ENCODE peak calls at places on chromosomes 11 and 22, in four cellular contexts. G is Right ventricle myocardium superior; B is stimulated activated CD8-positive, alpha-beta memory T cell treated with anti-CD3 and anti-CD28 coated beads, Interleukin-12 subunit alpha, Interleukin-12 subunit beta, amount 100 ng/mL, for 1 hour; S is NCI-H2081. F is an unnamed sample.

GRCh38 chr11:2204361-2205213 is 33.0 kb upstream of the TH start:
- DNase-seq in B (no peak), S (no peak), G (peak; percentile 20), F (no peak)

GRCh38 chr11:70811483-70811882 is 413.2 kb downstream of the CTTN start:
- DNase-seq in G (no peak), B (no peak), S (no peak), F (no peak)

GRCh38 chr22:46596819-46597218 is 23.4 kb upstream of the GRAMD4 start:
- DNase-seq in G (no peak), S (no peak), B (no peak), F (no peak)

GRCh38 chr11:69157156-69157821 is 1.6 kb downstream of the SMIM38 start:
- DNase-seq in B (no peak), S (no peak), G (peak; percentile 74), F (no peak)

GRCh38 chr11:68309621-68310185 is 2.7 kb upstream of the LRP5 start:
- DNase-seq in G (no peak), S (no peak), B (no peak), F (no peak)

GRCh38 chr11:80197155-80197554 is 756.3 kb upstream of the TENM4 start:
- DNase-seq in G (no peak), B (no peak), S (no peak), F (no peak)

GRCh38 chr11:75275581-75275980 is 35.0 kb downstream of the TPBGL start:
- DNase-seq in S (no peak), B (peak; percentile 65), G (peak; percentile 77), F (no peak)

GRCh38 chr11:102410382-102410784 is 42.2 kb downstream of the TMEM123 start:
- DNase-seq in G (no peak), B (no peak), S (no peak), F (no peak)

GRCh38 chr11:116312560-116313340 is 460.0 kb downstream of the BUD13 start:
- DNase-seq in S (peak; percentile 88), G (peak; percentile 90), B (no peak), F (no peak)

GRCh38 chr11:6321961-6322362 is 1.7 kb upstream of the CAVIN3 start:
- DNase-seq in S (peak; percentile 34), B (no peak), G (no peak), F (no peak)

GRCh38 chr11:108871152-108871551 is 206.3 kb downstream of the DDX10 start:
- DNase-seq in G (no peak), B (no peak), S (peak; percentile 30), F (no peak)

GRCh38 chr11:73359930-73360742 is 16.1 kb upstream of the RELT start:
- DNase-seq in G (no peak), B (no peak), S (no peak), F (no peak)

GRCh38 chr11:76238551-76238950 is 32.2 kb upstream of the WNT11 start:
- DNase-seq in B (no peak), S (no peak), G (peak; percentile 20), F (no peak)

GRCh38 chr22:48477031-48477721 is 1350.5 kb downstream of the BRD1 start:
- DNase-seq in S (no peak), B (no peak), G (peak; percentile 80), F (no peak)

GRCh38 chr11:106222626-106223025 is 145.2 kb downstream of the AASDHPPT start:
- DNase-seq in G (no peak), S (no peak), B (no peak), F (no peak)

GRCh38 chr11:64222651-64223000 is 3.4 kb downstream of the TRPT1 start:
- DNase-seq in S (no peak), B (no peak), G (no peak), F (no peak)

GRCh38 chr22:44023404-44024287 is 456 bp upstream of the PARVB start:
- DNase-seq in B (no peak), S (no peak), G (peak; percentile 82), F (no peak)

GRCh38 chr11:131897247-131897646 is 526.8 kb downstream of the NTM start:
- DNase-seq in G (no peak), S (no peak), B (no peak), F (no peak)

GRCh38 chr11:73292481-73292880 is 15.6 kb upstream of the ARHGEF17 start:
- DNase-seq in S (no peak), B (no peak), G (no peak), F (no peak)

GRCh38 chr11:66324626-66325025 is 7.8 kb upstream of the CD248 start:
- DNase-seq in S (no peak), B (no peak), G (peak; percentile 46), F (no peak)

GRCh38 chr11:11157201-11157600 is 195.8 kb downstream of the CSNK2A3 start:
- DNase-seq in G (peak; percentile 45), B (peak; percentile 32), S (no peak), F (no peak)

GRCh38 chr22:30325724-30326703 is 727 bp downstream of the TBC1D10A start:
- DNase-seq in G (peak; percentile 57), B (no peak), S (no peak), F (no peak)

GRCh38 chr22:43891360-43892182 is at the start of gene PNPLA5:
- DNase-seq in G (no peak), S (no peak), B (no peak), F (no peak)

GRCh38 chr11:95716266-95716665 is 73.3 kb downstream of the FAM76B start:
- DNase-seq in S (no peak), B (no peak), G (no peak), F (no peak)

GRCh38 chr11:61056566-61056965 is 45.7 kb upstream of the CD5 start:
- DNase-seq in S (peak; percentile 48), B (no peak), G (no peak), F (no peak)

GRCh38 chr11:63639195-63639832 is 25.1 kb upstream of the PLAAT3 start:
- DNase-seq in S (no peak), G (no peak), B (no peak), F (no peak)

GRCh38 chr22:38203090-38203810 is 1.5 kb downstream of the MAFF start:
- DNase-seq in S (no peak), B (peak; percentile 10), G (no peak), F (no peak)

GRCh38 chr11:77198440-77198849 is 70.4 kb downstream of the MYO7A start:
- DNase-seq in S (peak; percentile 14), B (no peak), G (peak; percentile 27), F (no peak)

F was measured in NCI-H187 treated with DMSO at 0.1 percent for 48 hours.